ENCODE peak calls at places on chromosomes 13 and 19, in eight cellular contexts. One of them, this sample, is unnamed.
A peak's percentile ranks its signal among the peaks of the same experiment; 100 is the strongest.

GRCh38 chr13:50115695-50116094 is 100.5 kb downstream of the KCNRG start:
- DNase-seq in neuronal stem cell: no peak
- DNase-seq in CD8-positive, alpha-beta memory T cell: no peak
- DNase-seq in suprapubic skin: no peak
- DNase-seq in upper lobe of left lung: no peak
- DNase-seq in heart left ventricle: no peak
- DNase-seq in heart right ventricle: no peak
- DNase-seq in left lung: no peak
- DNase-seq in this sample: no peak

GRCh38 chr13:60261432-60262351 is 98.0 kb upstream of the DIAPH3 start:
- DNase-seq in CD8-positive, alpha-beta memory T cell: no peak
- DNase-seq in neuronal stem cell: no peak
- DNase-seq in heart left ventricle: no peak
- DNase-seq in suprapubic skin: no peak
- DNase-seq in left lung: no peak
- DNase-seq in upper lobe of left lung: no peak
- DNase-seq in heart right ventricle: no peak
- DNase-seq in this sample: peak; percentile 4

GRCh38 chr19:344625-345319 is at the start of gene MIER2:
- DNase-seq in left lung: peak; percentile 91
- DNase-seq in suprapubic skin: no peak
- DNase-seq in heart right ventricle: peak; percentile 82
- DNase-seq in heart left ventricle: peak; percentile 87
- DNase-seq in CD8-positive, alpha-beta memory T cell: peak; percentile 89
- DNase-seq in upper lobe of left lung: peak; percentile 77
- DNase-seq in neuronal stem cell: peak; percentile 84
- DNase-seq in this sample: peak; percentile 82

GRCh38 chr19:1373534-1374249 is 10.0 kb upstream of the NDUFS7 start:
- DNase-seq in neuronal stem cell: no peak
- DNase-seq in heart left ventricle: peak; percentile 77
- DNase-seq in heart right ventricle: peak; percentile 75
- DNase-seq in left lung: peak; percentile 71
- DNase-seq in suprapubic skin: no peak
- DNase-seq in CD8-positive, alpha-beta memory T cell: no peak
- DNase-seq in upper lobe of left lung: no peak
- DNase-seq in this sample: peak; percentile 22

GRCh38 chr13:20495087-20496023 is 30.3 kb downstream of the CRYL1 start:
- DNase-seq in heart left ventricle: peak; percentile 36
- DNase-seq in neuronal stem cell: peak; percentile 51
- DNase-seq in upper lobe of left lung: peak; percentile 71
- DNase-seq in suprapubic skin: no peak
- DNase-seq in CD8-positive, alpha-beta memory T cell: peak; percentile 70
- DNase-seq in left lung: no peak
- DNase-seq in heart right ventricle: peak; percentile 55
- DNase-seq in this sample: peak; percentile 78

GRCh38 chr13:46354143-46355087 is 32.6 kb downstream of the RUBCNL start:
- DNase-seq in CD8-positive, alpha-beta memory T cell: no peak
- DNase-seq in upper lobe of left lung: no peak
- DNase-seq in suprapubic skin: no peak
- DNase-seq in neuronal stem cell: no peak
- DNase-seq in left lung: no peak
- DNase-seq in heart right ventricle: no peak
- DNase-seq in heart left ventricle: no peak
- DNase-seq in this sample: no peak

GRCh38 chr19:48990400-48990799 is 2.7 kb downstream of the GYS1 start:
- DNase-seq in CD8-positive, alpha-beta memory T cell: no peak
- DNase-seq in heart left ventricle: no peak
- DNase-seq in left lung: no peak
- DNase-seq in heart right ventricle: no peak
- DNase-seq in upper lobe of left lung: no peak
- DNase-seq in suprapubic skin: no peak
- DNase-seq in neuronal stem cell: no peak
- DNase-seq in this sample: no peak

GRCh38 chr19:54232552-54232934 is 9.7 kb upstream of the LILRB3 start:
- DNase-seq in left lung: no peak
- DNase-seq in CD8-positive, alpha-beta memory T cell: no peak
- DNase-seq in neuronal stem cell: no peak
- DNase-seq in suprapubic skin: no peak
- DNase-seq in upper lobe of left lung: no peak
- DNase-seq in heart left ventricle: no peak
- DNase-seq in heart right ventricle: no peak
- DNase-seq in this sample: no peak

GRCh38 chr13:105907319-105908019 is 628.0 kb downstream of the EFNB2 start:
- DNase-seq in neuronal stem cell: no peak
- DNase-seq in left lung: no peak
- DNase-seq in heart right ventricle: no peak
- DNase-seq in upper lobe of left lung: no peak
- DNase-seq in suprapubic skin: no peak
- DNase-seq in CD8-positive, alpha-beta memory T cell: no peak
- DNase-seq in heart left ventricle: no peak
- DNase-seq in this sample: no peak

GRCh38 chr13:105908581-105908980 is 626.9 kb downstream of the EFNB2 start:
- DNase-seq in heart right ventricle: no peak
- DNase-seq in neuronal stem cell: no peak
- DNase-seq in upper lobe of left lung: no peak
- DNase-seq in left lung: no peak
- DNase-seq in CD8-positive, alpha-beta memory T cell: peak; percentile 15
- DNase-seq in heart left ventricle: no peak
- DNase-seq in suprapubic skin: no peak
- DNase-seq in this sample: no peak

DNA sequence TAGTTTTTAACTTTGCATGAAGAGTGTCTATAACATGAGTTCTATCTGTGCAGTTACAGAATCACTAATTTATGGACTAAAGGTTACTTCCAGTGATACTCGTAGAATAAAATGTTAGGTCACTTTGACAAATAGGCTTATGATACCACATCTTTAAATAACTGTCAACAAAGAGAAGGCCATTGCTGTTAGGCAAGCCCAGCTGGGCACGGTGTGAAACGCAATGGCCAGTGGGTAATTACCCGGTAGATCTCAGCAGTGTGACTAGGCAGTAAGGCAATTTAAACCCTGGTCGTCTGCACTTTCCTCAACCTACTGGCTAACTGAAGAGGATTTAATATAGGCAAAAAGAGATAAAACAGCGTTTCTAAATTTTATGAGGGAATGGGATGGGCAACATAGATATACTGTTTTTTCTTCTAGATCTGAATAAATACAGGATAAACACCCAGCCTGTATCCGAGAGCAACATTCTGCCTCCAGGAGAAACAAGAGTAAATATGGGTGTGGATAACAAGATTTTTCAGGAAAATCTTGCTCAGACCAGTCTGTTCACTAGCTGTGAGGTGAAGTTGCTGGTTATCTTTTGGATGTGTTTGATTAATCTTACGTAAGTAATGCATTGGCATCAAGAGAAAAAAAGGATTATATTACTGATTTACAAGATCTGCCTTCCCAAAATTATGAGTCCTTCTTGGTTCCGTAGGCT is 631.3 kb downstream of the EFNB2 start:
- DNase-seq in heart right ventricle: no peak
- DNase-seq in upper lobe of left lung: no peak
- DNase-seq in heart left ventricle: no peak
- DNase-seq in neuronal stem cell: no peak
- DNase-seq in CD8-positive, alpha-beta memory T cell: no peak
- DNase-seq in left lung: no peak
- DNase-seq in suprapubic skin: no peak
- DNase-seq in this sample: no peak
- H3K4me3 ChIP-seq in heart right ventricle: no peak overlapping the region
- H3K4me3 ChIP-seq in upper lobe of left lung: no peak overlapping the region
- H3K4me3 ChIP-seq in heart left ventricle: no peak overlapping the region
- H3K4me3 ChIP-seq in neuronal stem cell: no peak overlapping the region
- H3K4me3 ChIP-seq in CD8-positive, alpha-beta memory T cell: no peak overlapping the region
- H3K4me3 ChIP-seq in left lung: no peak overlapping the region
- H3K4me3 ChIP-seq in suprapubic skin: no peak overlapping the region
- H3K4me3 ChIP-seq in this sample: no peak overlapping the region

GRCh38 chr19:5628919-5629481 is 6.1 kb downstream of the SAFB start:
- DNase-seq in suprapubic skin: no peak
- DNase-seq in left lung: no peak
- DNase-seq in heart right ventricle: no peak
- DNase-seq in heart left ventricle: no peak
- DNase-seq in neuronal stem cell: no peak
- DNase-seq in CD8-positive, alpha-beta memory T cell: no peak
- DNase-seq in upper lobe of left lung: no peak
- DNase-seq in this sample: no peak

GRCh38 chr19:5631511-5632240 is 8.8 kb downstream of the SAFB start:
- DNase-seq in heart left ventricle: no peak
- DNase-seq in upper lobe of left lung: no peak
- DNase-seq in heart right ventricle: no peak
- DNase-seq in neuronal stem cell: no peak
- DNase-seq in left lung: no peak
- DNase-seq in suprapubic skin: no peak
- DNase-seq in CD8-positive, alpha-beta memory T cell: no peak
- DNase-seq in this sample: no peak

GRCh38 chr19:5632657-5633056 is 9.8 kb downstream of the SAFB start:
- DNase-seq in suprapubic skin: no peak
- DNase-seq in left lung: no peak
- DNase-seq in CD8-positive, alpha-beta memory T cell: no peak
- DNase-seq in heart right ventricle: no peak
- DNase-seq in upper lobe of left lung: no peak
- DNase-seq in heart left ventricle: no peak
- DNase-seq in neuronal stem cell: no peak
- DNase-seq in this sample: no peak

GRCh38 chr19:5635427-5635826 is 12.5 kb downstream of the SAFB start:
- DNase-seq in suprapubic skin: no peak
- DNase-seq in heart left ventricle: no peak
- DNase-seq in left lung: no peak
- DNase-seq in neuronal stem cell: no peak
- DNase-seq in CD8-positive, alpha-beta memory T cell: no peak
- DNase-seq in upper lobe of left lung: no peak
- DNase-seq in heart right ventricle: no peak
- DNase-seq in this sample: no peak

DNA sequence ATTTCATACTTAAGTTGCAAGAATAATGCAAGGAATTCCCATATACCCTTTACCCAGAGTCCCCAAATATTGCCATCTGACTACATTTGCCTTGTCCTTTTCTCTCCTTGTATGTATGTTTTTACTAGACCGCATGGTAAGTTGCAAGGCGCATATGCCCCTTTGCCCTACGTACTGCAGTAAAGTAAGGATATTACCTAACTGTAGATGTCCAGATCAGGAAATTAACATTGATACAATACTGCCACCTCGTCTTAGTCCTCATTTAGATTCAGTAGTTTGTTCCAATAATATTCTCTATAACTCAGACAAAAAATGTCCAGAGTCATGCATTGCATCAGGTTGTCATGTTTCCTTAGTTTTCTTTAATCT is 9.3 kb downstream of the SAFB start:
- DNase-seq in suprapubic skin: no peak
- DNase-seq in upper lobe of left lung: no peak
- DNase-seq in left lung: no peak
- DNase-seq in CD8-positive, alpha-beta memory T cell: no peak
- DNase-seq in heart left ventricle: no peak
- DNase-seq in heart right ventricle: no peak
- DNase-seq in neuronal stem cell: no peak
- DNase-seq in this sample: no peak
- H3K4me1 ChIP-seq in suprapubic skin: peaks cover 44% of the 10 kb centered on the region
- H3K4me1 ChIP-seq in upper lobe of left lung: peaks cover 64% of the 10 kb centered on the region
- H3K4me1 ChIP-seq in left lung: peaks cover 91% of the 10 kb centered on the region
- H3K4me1 ChIP-seq in CD8-positive, alpha-beta memory T cell: peaks cover 56% of the 10 kb centered on the region
- H3K4me1 ChIP-seq in heart left ventricle: peaks cover 5% of the 10 kb centered on the region
- H3K4me1 ChIP-seq in heart right ventricle: peaks cover 37% of the 10 kb centered on the region
- H3K4me1 ChIP-seq in neuronal stem cell: no peaks in the 10 kb centered on the region
- H3K4me1 ChIP-seq in this sample: no peaks in the 10 kb centered on the region

DNA sequence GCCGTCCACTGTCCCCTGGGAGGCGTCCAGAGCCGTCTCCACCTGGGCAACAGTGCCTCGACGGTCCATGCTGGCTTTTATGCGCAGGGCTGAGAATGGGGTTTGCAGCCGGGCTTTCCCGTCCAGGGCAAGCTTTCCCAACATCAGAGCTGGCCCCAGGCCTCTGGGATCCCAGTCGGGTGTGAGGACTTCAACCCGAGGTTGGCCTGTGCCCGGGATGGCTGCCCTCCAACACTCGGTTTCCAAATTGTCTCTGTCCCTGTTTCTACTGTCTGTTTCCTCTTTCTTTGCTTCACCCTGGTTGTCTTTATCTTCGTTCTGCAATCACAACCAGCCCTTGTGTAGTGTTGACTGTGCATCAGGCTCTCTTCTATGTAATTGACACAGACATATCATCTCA is at the start of gene IFNL4:
- DNase-seq in CD8-positive, alpha-beta memory T cell: no peak
- DNase-seq in left lung: no peak
- DNase-seq in upper lobe of left lung: no peak
- DNase-seq in heart left ventricle: no peak
- DNase-seq in neuronal stem cell: no peak
- DNase-seq in heart right ventricle: no peak
- DNase-seq in suprapubic skin: no peak
- DNase-seq in this sample: no peak
- H3K4me3 ChIP-seq in CD8-positive, alpha-beta memory T cell: no peak within 1 kb of the TSS
- H3K4me3 ChIP-seq in left lung: no peak within 1 kb of the TSS
- H3K4me3 ChIP-seq in upper lobe of left lung: peak within 1 kb of the TSS; percentile 10
- H3K4me3 ChIP-seq in heart left ventricle: no peak within 1 kb of the TSS
- H3K4me3 ChIP-seq in neuronal stem cell: peak within 1 kb of the TSS; percentile 9
- H3K4me3 ChIP-seq in heart right ventricle: no peak within 1 kb of the TSS
- H3K4me3 ChIP-seq in suprapubic skin: peak within 1 kb of the TSS; percentile 15
- H3K4me3 ChIP-seq in this sample: no peak within 1 kb of the TSS

GRCh38 chr19:15292140-15292539 is 40.2 kb downstream of the BRD4 start:
- DNase-seq in suprapubic skin: no peak
- DNase-seq in CD8-positive, alpha-beta memory T cell: no peak
- DNase-seq in neuronal stem cell: no peak
- DNase-seq in heart right ventricle: no peak
- DNase-seq in left lung: no peak
- DNase-seq in heart left ventricle: no peak
- DNase-seq in upper lobe of left lung: no peak
- DNase-seq in this sample: no peak

GRCh38 chr19:15294591-15294990 is 37.7 kb downstream of the BRD4 start:
- DNase-seq in neuronal stem cell: no peak
- DNase-seq in left lung: no peak
- DNase-seq in CD8-positive, alpha-beta memory T cell: no peak
- DNase-seq in heart right ventricle: peak; percentile 65
- DNase-seq in suprapubic skin: no peak
- DNase-seq in upper lobe of left lung: no peak
- DNase-seq in heart left ventricle: peak; percentile 70
- DNase-seq in this sample: no peak

GRCh38 chr19:15293751-15294505 is 38.4 kb downstream of the BRD4 start:
- DNase-seq in heart left ventricle: no peak
- DNase-seq in suprapubic skin: no peak
- DNase-seq in upper lobe of left lung: no peak
- DNase-seq in left lung: no peak
- DNase-seq in neuronal stem cell: no peak
- DNase-seq in CD8-positive, alpha-beta memory T cell: no peak
- DNase-seq in heart right ventricle: no peak
- DNase-seq in this sample: no peak

GRCh38 chr19:15291666-15292065 is 40.7 kb downstream of the BRD4 start:
- DNase-seq in suprapubic skin: no peak
- DNase-seq in CD8-positive, alpha-beta memory T cell: no peak
- DNase-seq in upper lobe of left lung: no peak
- DNase-seq in heart right ventricle: no peak
- DNase-seq in left lung: no peak
- DNase-seq in neuronal stem cell: no peak
- DNase-seq in heart left ventricle: no peak
- DNase-seq in this sample: no peak

GRCh38 chr19:15292847-15293582 is 39.3 kb downstream of the BRD4 start:
- DNase-seq in CD8-positive, alpha-beta memory T cell: peak; percentile 51
- DNase-seq in heart right ventricle: peak; percentile 35
- DNase-seq in upper lobe of left lung: no peak
- DNase-seq in suprapubic skin: no peak
- DNase-seq in left lung: no peak
- DNase-seq in neuronal stem cell: no peak
- DNase-seq in heart left ventricle: no peak
- DNase-seq in this sample: peak; percentile 54
- H3K4me1 ChIP-seq in CD8-positive, alpha-beta memory T cell: peaks cover 96% of the 10 kb centered on the region
- H3K4me1 ChIP-seq in heart right ventricle: peaks cover 97% of the 10 kb centered on the region
- H3K4me1 ChIP-seq in upper lobe of left lung: peaks cover 100% of the 10 kb centered on the region
- H3K4me1 ChIP-seq in suprapubic skin: peaks cover 96% of the 10 kb centered on the region
- H3K4me1 ChIP-seq in left lung: peaks cover 100% of the 10 kb centered on the region
- H3K4me1 ChIP-seq in neuronal stem cell: peaks cover 5% of the 10 kb centered on the region
- H3K4me1 ChIP-seq in heart left ventricle: peaks cover 57% of the 10 kb centered on the region
- H3K4me1 ChIP-seq in this sample: peaks cover 90% of the 10 kb centered on the region

GRCh38 chr19:3178377-3178972 is at the start of gene S1PR4:
- DNase-seq in upper lobe of left lung: peak; percentile 54
- DNase-seq in neuronal stem cell: no peak
- DNase-seq in heart right ventricle: no peak
- DNase-seq in left lung: peak; percentile 86
- DNase-seq in CD8-positive, alpha-beta memory T cell: peak; percentile 84
- DNase-seq in suprapubic skin: peak; percentile 78
- DNase-seq in heart left ventricle: no peak
- DNase-seq in this sample: no peak
- H3K4me3 ChIP-seq in upper lobe of left lung: peak within 1 kb of the TSS; percentile 38
- H3K4me3 ChIP-seq in neuronal stem cell: no peak within 1 kb of the TSS
- H3K4me3 ChIP-seq in heart right ventricle: peak within 1 kb of the TSS; percentile 12
- H3K4me3 ChIP-seq in left lung: peak within 1 kb of the TSS; percentile 21
- H3K4me3 ChIP-seq in CD8-positive, alpha-beta memory T cell: peak within 1 kb of the TSS; percentile 94
- H3K4me3 ChIP-seq in suprapubic skin: peak within 1 kb of the TSS; percentile 14
- H3K4me3 ChIP-seq in heart left ventricle: peak within 1 kb of the TSS; percentile 32
- H3K4me3 ChIP-seq in this sample: no peak within 1 kb of the TSS